ENCODE peak calls at places on chromosomes 2 and 18, in five cellular contexts. L is H1, R is K562, D is A549, J is HepG2. V is an unnamed sample.

GRCh38 chr18:38545071-38545470 is 979.5 kb upstream of the CELF4 start:
- DNase-seq in L (no peak), R (no peak), D (peak; percentile 2), J (peak; percentile 24), V (no peak)

GRCh38 chr18:27789406-27789805 is 387.5 kb downstream of the CDH2 start:
- DNase-seq in L (no peak), R (no peak), D (no peak), J (no peak), V (no peak)

GRCh38 chr2:199911877-199912161 is 726 bp downstream of the C2orf69 start:
- DNase-seq in L (no peak), R (no peak), D (no peak), J (no peak), V (no peak)

GRCh38 chr18:79392226-79392625 is 3.5 kb upstream of the NFATC1 start:
- DNase-seq in L (no peak), R (no peak), D (no peak), J (no peak), V (no peak)

GRCh38 chr2:69753659-69754350 is 11.9 kb downstream of the ANXA4 start:
- DNase-seq in L (no peak), R (no peak), D (no peak), J (no peak), V (no peak)

GRCh38 chr2:33340265-33340664 is 136.2 kb upstream of the RASGRP3 start:
- DNase-seq in L (no peak), R (no peak), D (no peak), J (no peak), V (no peak)

GRCh38 chr18:2961828-2962227 is 51.1 kb downstream of the LPIN2 start:
- DNase-seq in L (no peak), R (no peak), D (no peak), J (no peak), V (no peak)

GRCh38 chr18:3305354-3305762 is 43.4 kb downstream of the MYL12B start:
- DNase-seq in L (no peak), R (no peak), D (peak; percentile 25), J (no peak), V (no peak)

GRCh38 chr18:24089059-24089458 is 49.8 kb upstream of the CABYR start:
- DNase-seq in L (no peak), R (no peak), D (no peak), J (no peak), V (no peak)

GRCh38 chr2:11129598-11130449 is 25.4 kb upstream of the SLC66A3 start:
- DNase-seq in L (peak; percentile 76), R (peak; percentile 94), D (peak; percentile 74), J (peak; percentile 62), V (no peak)

GRCh38 chr2:167861574-167862193 is 385.7 kb downstream of the STK39 start:
- DNase-seq in L (no peak), R (no peak), D (no peak), J (no peak), V (no peak)

GRCh38 chr2:216492951-216493685 is 5.5 kb upstream of the RPL37A start:
- DNase-seq in L (no peak), R (no peak), D (no peak), J (no peak), V (no peak)

GRCh38 chr2:174868916-174869315 is 104.6 kb upstream of the CHRNA1 start:
- DNase-seq in L (no peak), R (no peak), D (no peak), J (peak; percentile 13), V (no peak)

GRCh38 chr2:26666671-26667070 is 25.5 kb upstream of the CIB4 start:
- DNase-seq in L (no peak), R (no peak), D (no peak), J (no peak), V (no peak)

GRCh38 chr2:61380120-61380881 is 90.6 kb downstream of the USP34 start:
- DNase-seq in L (no peak), R (no peak), D (no peak), J (no peak), V (no peak)

GRCh38 chr2:170170281-170171035 is 7.5 kb upstream of the MYO3B start:
- DNase-seq in L (no peak), R (no peak), D (no peak), J (no peak), V (no peak)

GRCh38 chr18:8562914-8563313 is 46.3 kb upstream of the RAB12 start:
- DNase-seq in L (no peak), R (no peak), D (no peak), J (no peak), V (no peak)

GRCh38 chr2:101251844-101252407 is 760 bp upstream of the CNOT11 start:
- DNase-seq in L (no peak), R (no peak), D (peak; percentile 36), J (peak; percentile 77), V (no peak)

GRCh38 chr2:164621761-164622105 is 451 bp upstream of the GRB14 start:
- DNase-seq in L (peak; percentile 5), R (no peak), D (peak; percentile 35), J (no peak), V (no peak)

GRCh38 chr2:208062113-208062512 is 36.8 kb upstream of the PLEKHM3 start:
- DNase-seq in L (no peak), R (peak; percentile 33), D (peak; percentile 65), J (peak; percentile 71), V (no peak)

GRCh38 chr2:101743288-101743687 is 45.8 kb downstream of the MAP4K4 start:
- DNase-seq in L (no peak), R (no peak), D (no peak), J (no peak), V (no peak)

GRCh38 chr2:228048838-228049490 is 132.5 kb downstream of the SPHKAP start:
- DNase-seq in L (peak; percentile 31), R (peak; percentile 5), D (peak; percentile 62), J (peak; percentile 49), V (no peak)

GRCh38 chr2:204545861-204546773 is 842 bp downstream of the PARD3B start:
- DNase-seq in L (no peak), R (no peak), D (no peak), J (no peak), V (no peak)

GRCh38 chr2:138931284-138932256 is 151.4 kb upstream of the NXPH2 start:
- DNase-seq in L (no peak), R (no peak), D (no peak), J (no peak), V (no peak)

GRCh38 chr2:138930571-138930970 is 150.4 kb upstream of the NXPH2 start:
- DNase-seq in L (no peak), R (no peak), D (no peak), J (no peak), V (no peak)
- TF ChIP-seq HDAC2 in L (no peak), R (no peak), D (no peak), J (no peak), V (no peak)

GRCh38 chr2:206556357-206556949 is 85.8 kb upstream of the FAM237A start:
- DNase-seq in L (no peak), R (peak; percentile 21), D (peak; percentile 64), J (peak; percentile 25), V (no peak)

GRCh38 chr2:206555721-206556120 is 86.6 kb upstream of the FAM237A start:
- DNase-seq in L (no peak), R (no peak), D (no peak), J (no peak), V (no peak)

GRCh38 chr2:206562375-206562774 is 79.9 kb upstream of the FAM237A start:
- DNase-seq in L (no peak), R (no peak), D (peak; percentile 16), J (no peak), V (no peak)

GRCh38 chr2:206561962-206562361 is 80.3 kb upstream of the FAM237A start:
- DNase-seq in L (no peak), R (no peak), D (no peak), J (no peak), V (no peak)

GRCh38 chr2:206558492-206558891 is 83.8 kb upstream of the FAM237A start:
- DNase-seq in L (no peak), R (no peak), D (no peak), J (no peak), V (no peak)
- TF ChIP-seq HDAC2 in L (no peak), R (no peak), D (no peak), J (no peak), V (no peak)

GRCh38 chr2:166304656-166305055 is 71.1 kb downstream of the SCN9A start:
- DNase-seq in L (no peak), R (no peak), D (no peak), J (no peak), V (no peak)
- TF ChIP-seq HDAC2 in L (no peak), R (no peak), D (no peak), J (no peak), V (no peak)

DNA sequence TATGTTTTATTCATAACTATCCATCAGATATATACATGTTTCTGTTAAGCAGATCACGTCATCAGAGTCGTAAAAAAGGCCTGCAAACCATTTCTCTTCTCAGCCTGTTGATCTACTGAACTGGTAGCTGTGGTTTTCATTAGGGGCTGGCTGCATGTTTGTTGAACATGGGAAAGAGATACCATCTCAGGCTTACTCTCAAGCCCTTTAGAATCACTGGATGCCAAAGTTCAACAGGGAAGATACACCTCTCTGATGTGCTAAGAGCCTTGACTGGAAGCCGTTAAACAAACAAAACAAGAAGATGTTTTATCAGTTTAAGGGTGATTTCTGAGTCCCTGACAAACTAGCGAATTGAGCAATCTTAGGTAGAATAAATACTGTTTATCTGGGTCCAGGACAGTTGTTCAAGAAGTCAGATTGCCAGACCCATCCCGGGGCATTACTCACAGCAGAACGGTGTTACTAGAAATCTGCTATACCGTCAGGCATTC is 94.5 kb upstream of the LMAN1 start:
- DNase-seq in L (no peak), R (no peak), D (peak; percentile 4), J (peak; percentile 97), V (no peak)
- TF ChIP-seq HDAC2 in L (no peak), R (no peak), D (no peak), J (peak; percentile 96), V (no peak)

GRCh38 chr18:31199190-31199769 is 36.6 kb upstream of the DSC1 start:
- DNase-seq in L (no peak), R (no peak), D (peak; percentile 50), J (no peak), V (no peak)
- TF ChIP-seq HDAC2 in L (no peak), R (no peak), D (no peak), J (no peak), V (no peak)

GRCh38 chr2:63668464-63668863 is 79.7 kb downstream of the MDH1 start:
- DNase-seq in L (no peak), R (no peak), D (no peak), J (no peak), V (no peak)

GRCh38 chr2:63668000-63668399 is 79.2 kb downstream of the MDH1 start:
- DNase-seq in L (no peak), R (no peak), D (no peak), J (no peak), V (no peak)

GRCh38 chr2:63665806-63666205 is 77.0 kb downstream of the MDH1 start:
- DNase-seq in L (no peak), R (no peak), D (no peak), J (no peak), V (no peak)

GRCh38 chr2:63665091-63665490 is 76.3 kb downstream of the MDH1 start:
- DNase-seq in L (no peak), R (no peak), D (no peak), J (no peak), V (no peak)

DNA sequence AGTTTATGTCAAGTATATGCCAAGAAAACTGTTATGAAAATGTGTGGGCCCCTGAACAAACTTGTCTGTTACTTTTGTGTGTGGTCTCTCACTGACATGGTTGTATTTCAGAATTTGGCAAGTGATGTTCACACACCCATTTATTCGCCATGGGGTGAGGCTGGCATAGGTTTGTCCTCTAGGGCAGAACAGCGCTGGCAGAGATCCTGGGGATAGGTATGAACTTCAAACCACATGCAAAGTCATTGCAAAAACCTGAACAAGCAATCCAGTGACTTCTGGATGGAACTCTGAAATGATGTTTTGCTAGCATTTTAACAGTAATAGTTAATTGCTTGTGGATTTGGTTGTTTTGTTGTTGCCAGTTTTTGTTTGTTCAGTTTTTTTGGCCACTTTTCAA is 78.4 kb downstream of the MDH1 start:
- DNase-seq in L (no peak), R (no peak), D (no peak), J (no peak), V (no peak)
- TF ChIP-seq HDAC2 in L (no peak), R (no peak), D (no peak), J (no peak), V (no peak)